ENCODE peak calls at places on chromosomes 6 and 20, in seven cellular contexts. J is A549, B is IMR-90, K is K562, D is HCT116, Y is H1, G is HepG2. P is an unnamed sample.

GRCh38 chr6:149084026-149084425 is 233.5 kb upstream of the TAB2 start:
- DNase-seq in J (no peak), B (no peak), Y (no peak), K (no peak), G (no peak), D (no peak), P (no peak)

GRCh38 chr6:132392792-132393191 is 8.5 kb downstream of the MOXD1 start:
- DNase-seq in B (no peak), J (peak), Y (no peak), D (peak), G (peak), K (peak), P (no peak)

GRCh38 chr6:42366999-42367352 is 84.8 kb downstream of the TRERF1 start:
- DNase-seq in G (no peak), K (no peak), J (no peak), D (no peak), B (no peak), Y (no peak), P (no peak)

GRCh38 chr20:4076671-4077070 is 61.3 kb upstream of the RNF24 start:
- DNase-seq in B (peak), J (no peak), G (no peak), K (no peak), D (peak), Y (no peak), P (no peak)

GRCh38 chr6:140708386-140708785 is 1333.9 kb upstream of the CITED2 start:
- DNase-seq in G (no peak), D (no peak), K (no peak), B (no peak), J (no peak), Y (no peak), P (no peak)

GRCh38 chr6:128208078-128208477 is 307.2 kb upstream of the THEMIS start:
- DNase-seq in Y (no peak), D (no peak), B (peak), G (peak), K (no peak), J (no peak), P (no peak)

GRCh38 chr20:63232235-63233060 is 3.3 kb upstream of the BIRC7 start:
- DNase-seq in B (peak), D (peak), G (no peak), K (no peak), J (peak), Y (no peak), P (no peak)

GRCh38 chr6:25524542-25524941 is 127.5 kb upstream of the SCGN start:
- DNase-seq in D (no peak), K (no peak), Y (no peak), J (no peak), B (no peak), G (no peak), P (no peak)

GRCh38 chr6:21587182-21587924 is 6.2 kb upstream of the SOX4 start:
- DNase-seq in J (peak), B (peak), D (peak), Y (no peak), K (no peak), G (peak), P (no peak)

GRCh38 chr6:86535141-86535540 is 402.2 kb upstream of the HTR1E start:
- DNase-seq in D (no peak), J (no peak), B (no peak), G (no peak), K (no peak), Y (no peak), P (no peak)

GRCh38 chr6:127458817-127459216 is 372 bp downstream of the KIAA0408 start:
- DNase-seq in J (no peak), K (no peak), B (peak), D (no peak), G (peak), Y (no peak), P (no peak)

GRCh38 chr6:37236921-37237320 is 20.7 kb upstream of the TBC1D22B start:
- DNase-seq in Y (no peak), J (no peak), B (peak), D (no peak), G (no peak), K (no peak), P (no peak)

GRCh38 chr6:64050586-64050985 is 415.0 kb downstream of the PHF3 start:
- DNase-seq in B (peak), G (no peak), Y (no peak), D (no peak), K (no peak), J (no peak), P (no peak)

GRCh38 chr6:14841901-14842421 is 403.9 kb upstream of the JARID2 start:
- DNase-seq in J (peak), B (peak), Y (no peak), D (no peak), G (no peak), K (no peak), P (no peak)

GRCh38 chr6:107719160-107719559 is 105.0 kb downstream of the SCML4 start:
- DNase-seq in Y (no peak), G (no peak), B (no peak), D (no peak), K (no peak), J (no peak), P (no peak)

GRCh38 chr6:160010067-160010466 is 41.2 kb downstream of the IGF2R start:
- DNase-seq in D (no peak), Y (no peak), J (no peak), K (no peak), G (no peak), B (peak), P (no peak)

GRCh38 chr6:79421001-79421411 is 116.2 kb downstream of the LCA5 start:
- DNase-seq in B (peak), D (no peak), G (no peak), K (no peak), Y (no peak), J (no peak), P (no peak)

GRCh38 chr20:52747736-52748135 is 224.4 kb upstream of the TSHZ2 start:
- DNase-seq in G (peak), J (peak), K (peak), D (no peak), Y (no peak), B (no peak), P (no peak)

GRCh38 chr20:17461941-17462340 is 69.2 kb downstream of the BFSP1 start:
- DNase-seq in D (no peak), K (no peak), Y (no peak), B (no peak), J (no peak), G (no peak), P (no peak)

GRCh38 chr6:133947302-133947900 is 5.6 kb upstream of the TBPL1 start:
- DNase-seq in K (no peak), D (no peak), J (no peak), G (no peak), B (no peak), Y (no peak), P (no peak)

GRCh38 chr6:33914519-33915120 is 110.8 kb upstream of the MLN start:
- DNase-seq in B (no peak), G (no peak), Y (no peak), J (no peak), D (no peak), K (no peak), P (no peak)

GRCh38 chr6:41955412-41955811 is 13.8 kb upstream of the CCND3 start:
- DNase-seq in J (no peak), G (no peak), K (no peak), Y (no peak), D (no peak), B (no peak), P (no peak)

GRCh38 chr6:4274382-4275082 is 139.2 kb upstream of the ECI2 start:
- DNase-seq in Y (no peak), B (peak), D (no peak), G (no peak), K (peak), J (peak), P (no peak)

GRCh38 chr20:56716806-56717205 is 87.7 kb downstream of the TFAP2C start:
- DNase-seq in K (no peak), G (no peak), Y (no peak), B (no peak), D (no peak), J (no peak), P (no peak)

GRCh38 chr6:134495893-134496253 is 178.0 kb upstream of the SGK1 start:
- DNase-seq in D (no peak), K (no peak), Y (no peak), J (no peak), G (no peak), B (no peak), P (no peak)

GRCh38 chr6:31180500-31180899 is 10.0 kb upstream of the POU5F1 start:
- DNase-seq in G (no peak), D (no peak), B (no peak), Y (no peak), J (no peak), K (no peak), P (no peak)

GRCh38 chr6:170130771-170131241 is 160.1 kb downstream of the DLL1 start:
- DNase-seq in K (no peak), J (no peak), D (no peak), Y (no peak), B (no peak), G (no peak), P (no peak)

GRCh38 chr6:43939281-43940070 is 169.5 kb downstream of the VEGFA start:
- DNase-seq in G (no peak), D (no peak), K (no peak), Y (no peak), B (no peak), J (no peak), P (no peak)

GRCh38 chr6:57019434-57019833 is 27.1 kb upstream of the KIAA1586 start:
- DNase-seq in Y (no peak), K (peak), D (no peak), J (no peak), G (no peak), B (no peak), P (no peak)

GRCh38 chr6:79413562-79414002 is 123.6 kb downstream of the LCA5 start:
- DNase-seq in K (no peak), B (peak), J (no peak), G (no peak), Y (no peak), D (no peak), P (no peak)

GRCh38 chr6:109787312-109787711 is 96.2 kb downstream of the FIG4 start:
- DNase-seq in G (no peak), B (no peak), K (no peak), Y (no peak), J (no peak), D (no peak), P (no peak)

GRCh38 chr6:112189494-112189893 is 64.9 kb downstream of the LAMA4 start:
- DNase-seq in J (no peak), Y (no peak), B (peak), D (no peak), K (no peak), G (no peak), P (no peak)

GRCh38 chr20:48740714-48741113 is 87.1 kb downstream of the PREX1 start:
- DNase-seq in D (no peak), B (no peak), G (no peak), K (no peak), Y (no peak), J (no peak), P (no peak)

GRCh38 chr20:24470031-24470781 is 777 bp downstream of the SYNDIG1 start:
- DNase-seq in Y (no peak), B (no peak), J (peak), K (no peak), D (no peak), G (no peak), P (no peak)

GRCh38 chr6:72622094-72622540 is 253 bp downstream of the KCNQ5 start:
- DNase-seq in B (peak), K (peak), G (no peak), Y (no peak), J (peak), D (no peak), P (no peak)

GRCh38 chr6:117448732-117449131 is 23.0 kb upstream of the ROS1 start:
- DNase-seq in J (peak), D (no peak), Y (no peak), B (peak), K (no peak), G (no peak), P (no peak)

GRCh38 chr20:61436674-61437279 is 184.7 kb downstream of the CDH4 start:
- DNase-seq in K (no peak), D (no peak), B (peak), J (peak), Y (peak), G (no peak), P (no peak)

GRCh38 chr20:11796041-11796440 is 121.7 kb upstream of the BTBD3 start:
- DNase-seq in G (no peak), Y (no peak), D (no peak), K (no peak), B (peak), J (no peak), P (no peak)

DNA sequence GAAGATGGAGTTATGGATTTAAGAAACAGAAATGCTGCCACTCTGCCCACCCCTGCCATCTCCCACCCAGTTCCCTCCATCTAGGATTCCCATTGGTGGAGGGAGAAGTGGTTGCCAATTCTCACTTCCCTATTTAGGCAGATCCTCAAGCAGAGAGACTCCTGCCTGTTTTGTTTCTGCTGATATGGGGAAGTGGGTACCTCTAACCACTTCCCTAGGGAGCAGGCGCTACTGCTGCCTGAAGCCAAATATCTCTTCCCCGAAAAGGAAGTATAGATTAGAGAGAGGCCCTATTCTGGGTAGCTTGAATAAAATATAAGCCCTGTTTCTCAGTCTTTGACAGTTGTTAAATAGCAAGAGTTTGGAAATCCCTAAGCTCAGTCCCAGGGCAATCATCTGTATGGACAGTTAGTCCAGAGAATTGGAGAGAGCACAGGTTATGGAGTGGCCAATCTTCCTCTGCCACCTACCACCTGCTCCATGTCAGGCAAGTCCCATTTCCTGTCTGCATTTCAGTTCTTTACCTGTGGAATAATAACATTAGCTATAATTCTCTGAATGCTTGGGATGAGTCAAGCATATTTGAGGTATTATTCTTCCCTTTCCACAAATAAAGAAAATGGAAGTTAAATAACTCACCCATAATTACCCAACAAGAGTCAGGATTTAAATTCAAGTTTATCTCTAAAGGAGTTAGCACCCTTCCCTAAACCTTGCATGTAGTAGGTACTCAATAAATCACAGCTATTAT is 2.6 kb upstream of the ADGB start:
- DNase-seq in Y (no peak), B (no peak), D (no peak), K (no peak), J (no peak), G (no peak), P (no peak)
- TF ChIP-seq CEBPB in Y (no peak), B (no peak), D (no peak), K (no peak), J (no peak), G (no peak), P (no peak)

DNA sequence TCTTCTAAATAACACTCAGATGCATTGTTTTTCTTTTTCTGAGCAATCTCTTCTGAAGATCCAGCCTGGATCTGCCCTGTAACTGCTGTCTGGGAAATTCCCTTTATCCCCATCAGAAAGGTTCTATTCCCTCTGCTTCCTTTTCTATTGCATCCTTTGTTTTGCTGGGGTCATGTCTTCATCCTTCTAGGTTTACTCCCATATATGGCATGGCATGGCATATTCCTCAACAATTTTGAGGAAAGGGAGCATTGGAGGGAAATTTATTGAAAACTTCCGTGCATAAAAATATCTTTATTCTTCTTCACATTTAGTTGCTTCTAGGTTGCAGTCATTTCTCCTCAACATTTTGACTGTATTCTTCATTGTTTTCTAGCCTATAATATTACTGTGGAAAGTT is 47.2 kb downstream of the ADGRF1 start:
- DNase-seq in B (no peak), D (no peak), Y (no peak), J (no peak), G (no peak), K (no peak), P (no peak)
- TF ChIP-seq CEBPB in B (no peak), D (no peak), Y (no peak), J (no peak), G (no peak), K (no peak), P (no peak)

GRCh38 chr20:57848282-57848681 is 138.5 kb upstream of the PMEPA1 start:
- DNase-seq in G (no peak), D (no peak), Y (no peak), K (no peak), J (no peak), B (no peak), P (no peak)

GRCh38 chr20:57849126-57849867 is 139.5 kb upstream of the PMEPA1 start:
- DNase-seq in B (no peak), D (no peak), K (no peak), Y (no peak), J (no peak), G (no peak), P (no peak)

GRCh38 chr20:57844626-57845596 is 135.1 kb upstream of the PMEPA1 start:
- DNase-seq in B (no peak), G (no peak), Y (no peak), K (no peak), D (no peak), J (no peak), P (no peak)

GRCh38 chr20:57849868-57850215 is 140.0 kb upstream of the PMEPA1 start:
- DNase-seq in Y (no peak), K (no peak), D (no peak), B (no peak), J (no peak), G (no peak), P (no peak)

DNA sequence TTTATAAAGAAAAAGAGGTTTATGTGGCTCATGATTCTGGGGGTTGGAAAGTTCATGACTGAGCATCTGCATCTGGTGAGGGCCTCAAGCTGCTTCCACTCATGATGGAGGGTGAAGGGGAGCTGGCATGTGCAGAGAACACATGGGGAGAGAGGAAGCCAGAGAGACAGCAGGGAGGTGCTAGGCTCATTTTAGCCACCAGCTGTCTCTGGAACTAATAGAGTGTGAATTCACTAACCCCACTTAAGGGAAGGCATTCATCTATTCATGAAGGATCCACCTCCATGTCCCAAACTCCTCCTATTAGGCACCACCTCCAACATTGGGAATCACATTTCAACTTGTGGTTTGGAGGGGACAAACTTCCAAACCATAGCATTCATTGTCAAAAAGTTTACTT is 137.3 kb upstream of the PMEPA1 start:
- DNase-seq in K (no peak), B (no peak), J (no peak), D (no peak), Y (no peak), G (no peak), P (no peak)
- TF ChIP-seq CEBPB in K (no peak), B (no peak), J (no peak), D (no peak), Y (no peak), G (no peak), P (no peak)

GRCh38 chr6:89269981-89270380 is 45.1 kb downstream of the GABRR2 start:
- DNase-seq in J (no peak), G (no peak), D (no peak), K (no peak), B (no peak), Y (no peak), P (no peak)

GRCh38 chr6:89270951-89271721 is 44.0 kb downstream of the GABRR2 start:
- DNase-seq in Y (no peak), B (no peak), K (no peak), J (no peak), D (no peak), G (no peak), P (peak)

GRCh38 chr6:89272611-89273010 is 42.5 kb downstream of the GABRR2 start:
- DNase-seq in D (no peak), G (no peak), Y (no peak), K (no peak), J (no peak), B (no peak), P (no peak)

GRCh38 chr6:89275900-89276299 is 39.2 kb downstream of the GABRR2 start:
- DNase-seq in B (no peak), K (no peak), Y (no peak), D (no peak), J (no peak), G (no peak), P (no peak)

GRCh38 chr6:89273816-89274215 is 41.3 kb downstream of the GABRR2 start:
- DNase-seq in G (no peak), Y (no peak), K (no peak), J (no peak), B (no peak), D (no peak), P (no peak)
- TF ChIP-seq CEBPB in G (no peak), Y (no peak), K (no peak), J (no peak), B (no peak), D (no peak), P (no peak)

P was measured in GM12878.